ENCODE peak calls at places on chromosome 4, in eight cellular contexts. Z is left ventricle myocardium inferior, H is BJ, U is fibroblast of lung, W is mucosa of descending colon, F is OCI-LY7, L is hepatocyte, B is pancreas. T is an unnamed sample.

GRCh38 chr4:110609044-110609750 is 13.7 kb downstream of the PITX2 start:
- DNase-seq in Z (no peak), H (no peak), U (no peak), W (no peak), F (no peak), L (no peak), B (no peak), T (no peak)

GRCh38 chr4:119138046-119138445 is 2.4 kb downstream of the MYOZ2 start:
- DNase-seq in Z (no peak), H (no peak), U (peak), W (no peak), F (no peak), L (peak), B (no peak), T (no peak)

GRCh38 chr4:66554844-66555243 is 884.6 kb upstream of the EPHA5 start:
- DNase-seq in Z (no peak), H (no peak), U (peak), W (no peak), F (no peak), L (no peak), B (no peak), T (no peak)

GRCh38 chr4:185796176-185796575 is 15.8 kb downstream of the SORBS2 start:
- DNase-seq in Z (no peak), H (no peak), U (peak), W (no peak), F (no peak), L (no peak), B (no peak), T (no peak)

GRCh38 chr4:154416183-154416543 is 75.4 kb downstream of the DCHS2 start:
- DNase-seq in Z (peak), H (no peak), U (peak), W (peak), F (peak), L (peak), B (no peak), T (peak)

GRCh38 chr4:25367004-25367621 is 9.9 kb upstream of the ANAPC4 start:
- DNase-seq in Z (no peak), H (no peak), U (peak), W (no peak), F (peak), L (peak), B (no peak), T (no peak)

GRCh38 chr4:146675171-146675570 is 36.5 kb downstream of the POU4F2 start:
- DNase-seq in Z (no peak), H (no peak), U (no peak), W (no peak), F (no peak), L (no peak), B (no peak), T (no peak)

GRCh38 chr4:173370130-173370476 is 651 bp upstream of the SAP30 start:
- DNase-seq in Z (peak), H (no peak), U (no peak), W (peak), F (peak), L (no peak), B (peak), T (peak)

GRCh38 chr4:189519189-189519588 is 421.5 kb upstream of the FRG1 start:
- DNase-seq in Z (no peak), H (no peak), U (no peak), W (no peak), F (no peak), L (no peak), B (no peak), T (no peak)

GRCh38 chr4:187827631-187828030 is 167.9 kb upstream of the ZFP42 start:
- DNase-seq in Z (no peak), H (no peak), U (no peak), W (no peak), F (no peak), L (no peak), B (no peak), T (no peak)

DNA sequence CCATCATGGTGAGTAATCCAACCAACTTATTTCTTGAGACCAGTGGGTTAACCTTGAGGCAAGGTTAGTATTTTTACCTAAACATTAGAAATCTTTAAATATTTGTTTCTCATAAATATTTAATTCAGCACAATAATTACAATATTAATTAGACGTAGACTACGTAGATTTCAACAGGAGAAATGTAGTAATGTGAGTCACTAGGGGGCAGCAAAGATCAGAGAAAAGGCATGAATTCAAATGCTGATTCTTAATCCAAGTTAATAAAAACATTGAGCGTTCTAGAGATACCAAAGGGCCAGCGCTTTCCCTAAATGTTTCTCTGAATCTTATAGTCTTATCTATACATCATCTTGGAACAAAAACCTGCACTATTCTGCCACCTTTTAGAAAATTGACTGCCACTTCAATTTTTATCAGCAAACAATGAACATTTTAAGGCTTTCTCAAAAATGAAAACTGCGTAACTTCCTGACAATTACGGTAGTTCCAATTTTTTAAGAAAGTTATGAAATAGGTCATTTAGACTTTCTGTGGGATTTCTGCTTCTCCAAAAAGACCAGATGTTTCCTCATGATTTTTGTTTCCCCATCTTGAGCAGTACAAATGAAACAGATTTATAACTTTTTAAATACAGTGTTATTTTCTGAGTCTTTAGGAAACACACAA is 180.7 kb downstream of the GASK1B start:
- DNase-seq in Z (no peak), H (no peak), U (peak), W (no peak), F (peak), L (peak), B (no peak), T (peak)
- H3K4me3 ChIP-seq in Z (peak), H (peak), U (no peak), W (no peak), F (no peak), L (no peak), B (peak), T (peak)

GRCh38 chr4:71216316-71216959 is 122.4 kb upstream of the SLC4A4 start:
- DNase-seq in Z (no peak), H (no peak), U (no peak), W (no peak), F (no peak), L (no peak), B (no peak), T (no peak)

GRCh38 chr4:71222661-71223060 is 116.2 kb upstream of the SLC4A4 start:
- DNase-seq in Z (no peak), H (no peak), U (peak), W (no peak), F (no peak), L (no peak), B (no peak), T (no peak)

GRCh38 chr4:71217688-71218087 is 121.1 kb upstream of the SLC4A4 start:
- DNase-seq in Z (no peak), H (no peak), U (peak), W (no peak), F (no peak), L (no peak), B (no peak), T (no peak)

DNA sequence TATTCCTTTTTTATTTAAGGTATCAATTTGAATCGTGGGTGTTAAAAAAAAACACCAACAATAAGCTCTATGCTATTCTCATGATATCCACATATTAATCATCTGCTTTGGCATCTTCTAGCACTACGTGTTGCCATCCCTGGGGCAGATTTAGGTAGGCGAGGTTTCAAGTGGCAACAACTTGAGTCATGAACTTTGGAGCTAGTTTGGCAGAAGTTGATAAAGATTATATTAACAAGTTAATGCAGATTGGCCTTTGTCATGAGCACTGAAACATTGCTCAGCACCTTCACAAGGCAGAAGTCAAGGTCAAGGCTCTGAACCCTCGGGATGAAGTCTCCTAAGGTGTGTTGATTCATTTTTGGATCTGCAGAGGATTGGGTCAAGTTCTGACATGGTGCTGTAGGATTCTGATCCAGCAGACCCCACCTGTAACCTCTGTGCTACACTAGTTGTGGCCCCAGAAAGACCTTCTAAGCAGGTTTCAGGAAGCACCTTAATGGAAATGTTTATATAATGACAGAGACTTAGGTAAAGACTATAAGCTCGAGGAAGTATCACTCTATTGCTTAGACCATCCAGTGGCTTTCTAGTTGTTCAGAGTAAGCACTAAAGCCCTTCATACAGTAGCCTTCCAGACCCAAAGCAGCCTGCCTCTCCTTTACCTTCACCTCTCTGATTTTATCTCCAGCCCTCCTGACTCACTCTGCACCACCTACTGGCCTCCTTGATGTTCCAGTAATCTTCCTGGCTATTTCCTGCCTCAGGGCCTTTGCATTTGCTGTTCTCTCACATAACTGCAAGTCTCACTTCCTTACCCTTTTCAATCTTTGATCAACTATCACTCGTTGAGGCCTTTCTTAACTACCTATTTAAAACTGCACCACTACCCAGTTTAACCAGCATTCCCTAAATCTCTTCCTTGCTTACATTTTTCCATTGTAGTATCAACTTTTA is 117.0 kb upstream of the SLC4A4 start:
- DNase-seq in Z (no peak), H (no peak), U (no peak), W (no peak), F (no peak), L (no peak), B (no peak), T (no peak)
- TF ChIP-seq CTCF in Z (no peak), H (no peak), U (no peak), W (no peak), F (no peak), L (no peak), B (no peak), T (no peak)

DNA sequence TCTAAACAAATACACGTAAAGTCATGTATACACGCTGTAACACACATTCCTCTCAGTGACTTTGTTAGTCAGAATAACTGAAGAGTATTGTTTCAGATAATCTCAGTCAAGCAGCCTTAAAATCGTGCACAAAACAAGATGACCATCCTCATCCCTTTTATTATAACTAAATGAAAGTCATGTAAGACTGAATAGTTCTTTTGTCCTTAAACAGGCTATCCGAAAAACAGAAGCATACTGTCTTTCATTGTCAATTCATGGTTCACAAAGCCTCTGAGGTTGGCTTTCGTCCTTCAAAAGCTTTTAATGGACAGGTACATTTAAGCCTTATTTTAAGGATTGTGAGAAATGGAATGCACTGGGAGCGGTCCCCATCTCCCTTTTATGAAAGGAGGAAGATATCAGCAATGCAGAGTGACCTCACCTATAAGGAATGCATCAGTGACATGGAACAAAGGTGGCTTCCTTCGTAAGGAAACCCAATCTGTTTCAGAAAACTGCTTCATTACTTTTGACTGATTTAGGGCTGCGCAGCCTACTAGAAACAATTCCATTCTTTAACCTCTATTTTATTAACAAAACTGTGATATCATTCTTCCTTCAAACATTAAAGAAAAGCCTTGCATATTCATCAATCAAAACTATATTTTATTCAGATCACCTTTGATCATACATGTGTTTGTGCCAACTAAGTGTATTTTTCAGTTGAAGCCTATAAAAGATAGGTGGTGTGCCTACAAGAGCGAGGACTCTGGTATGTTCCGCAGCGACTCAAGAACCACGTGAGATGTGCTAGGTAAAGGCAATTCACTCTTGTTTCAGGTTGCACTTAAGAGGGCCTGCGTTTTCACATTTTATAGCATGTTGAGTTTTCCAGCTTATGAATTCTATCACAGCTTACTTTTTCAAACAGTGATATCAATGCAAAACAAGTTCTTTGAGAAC is 19.2 kb downstream of the SH3RF1 start:
- DNase-seq in Z (no peak), H (no peak), U (peak), W (no peak), F (no peak), L (peak), B (no peak), T (no peak)
- H3K4me3 ChIP-seq in Z (no peak), H (no peak), U (no peak), W (no peak), F (no peak), L (no peak), B (no peak), T (no peak)

GRCh38 chr4:59484948-59485347 is 1715.2 kb upstream of the ADGRL3 start:
- DNase-seq in Z (no peak), H (no peak), U (no peak), W (no peak), F (no peak), L (no peak), B (no peak), T (no peak)
- TF ChIP-seq CTCF in Z (no peak), H (no peak), U (no peak), W (no peak), F (no peak), L (no peak), B (no peak), T (no peak)

DNA sequence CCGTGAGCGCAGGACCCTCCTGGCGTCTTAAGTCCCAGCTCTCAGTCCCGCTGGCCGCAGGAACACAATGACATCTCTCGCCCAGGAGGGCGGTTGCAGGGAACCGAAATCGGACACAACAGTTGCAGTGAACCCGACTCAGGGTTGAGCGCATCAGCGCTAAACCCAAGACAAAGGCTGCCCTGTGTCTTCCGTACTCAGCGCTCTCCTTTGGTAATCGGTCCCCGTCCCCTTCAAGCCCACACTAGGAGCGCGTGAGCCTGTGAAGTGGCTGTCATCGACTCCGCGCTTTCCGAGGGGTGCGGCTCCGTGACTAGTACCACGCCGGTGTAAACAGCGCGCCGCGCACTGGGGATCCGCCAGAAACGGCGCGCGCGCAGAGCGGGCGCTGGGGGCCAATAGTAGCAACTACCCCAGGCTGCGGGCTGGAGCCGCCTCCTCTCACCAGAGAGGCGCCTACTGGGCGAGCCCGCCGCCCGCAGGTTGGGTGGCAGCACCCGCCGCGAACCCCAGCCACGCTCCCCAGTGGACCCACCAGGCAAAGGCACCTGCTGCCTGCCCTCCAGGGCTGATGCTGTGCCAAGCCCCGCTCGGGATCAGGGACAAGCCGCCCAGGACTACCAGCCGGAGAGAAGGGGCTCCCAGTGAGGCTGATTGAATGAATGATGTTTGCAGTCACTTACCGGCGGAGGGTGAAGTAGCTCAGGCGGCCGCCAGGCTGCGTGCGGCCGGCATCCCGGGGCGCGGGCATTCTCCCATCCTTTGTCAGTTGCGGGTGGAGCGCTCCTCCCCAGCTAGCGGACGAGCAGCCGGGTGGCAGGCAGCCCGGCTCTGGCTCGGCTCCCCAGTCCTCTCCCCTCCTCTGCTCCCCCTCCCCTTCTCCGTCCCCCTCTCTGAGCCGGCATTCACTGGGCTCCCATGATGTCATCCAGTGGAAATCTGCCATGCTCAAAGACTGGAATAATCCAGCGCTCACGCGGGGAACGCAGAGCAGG is 370.4 kb upstream of the SMIM31 start:
- DNase-seq in Z (no peak), H (no peak), U (peak), W (no peak), F (no peak), L (peak), B (peak), T (no peak)
- H3K4me3 ChIP-seq in Z (peak), H (no peak), U (peak), W (no peak), F (no peak), L (peak), B (no peak), T (peak)

GRCh38 chr4:10161840-10162239 is 45.2 kb upstream of the WDR1 start:
- DNase-seq in Z (no peak), H (no peak), U (no peak), W (no peak), F (no peak), L (no peak), B (no peak), T (no peak)

GRCh38 chr4:10159671-10160070 is 43.1 kb upstream of the WDR1 start:
- DNase-seq in Z (no peak), H (no peak), U (no peak), W (no peak), F (no peak), L (no peak), B (no peak), T (no peak)

GRCh38 chr4:10158355-10158942 is 41.9 kb upstream of the WDR1 start:
- DNase-seq in Z (no peak), H (no peak), U (no peak), W (no peak), F (no peak), L (peak), B (no peak), T (no peak)

GRCh38 chr4:10161146-10161545 is 44.5 kb upstream of the WDR1 start:
- DNase-seq in Z (no peak), H (no peak), U (no peak), W (no peak), F (no peak), L (no peak), B (no peak), T (no peak)

GRCh38 chr4:10160280-10160856 is 43.8 kb upstream of the WDR1 start:
- DNase-seq in Z (no peak), H (no peak), U (no peak), W (no peak), F (no peak), L (peak), B (no peak), T (no peak)
- TF ChIP-seq CTCF in Z (peak), H (peak), U (peak), W (no peak), F (peak), L (peak), B (no peak), T (no peak)

DNA sequence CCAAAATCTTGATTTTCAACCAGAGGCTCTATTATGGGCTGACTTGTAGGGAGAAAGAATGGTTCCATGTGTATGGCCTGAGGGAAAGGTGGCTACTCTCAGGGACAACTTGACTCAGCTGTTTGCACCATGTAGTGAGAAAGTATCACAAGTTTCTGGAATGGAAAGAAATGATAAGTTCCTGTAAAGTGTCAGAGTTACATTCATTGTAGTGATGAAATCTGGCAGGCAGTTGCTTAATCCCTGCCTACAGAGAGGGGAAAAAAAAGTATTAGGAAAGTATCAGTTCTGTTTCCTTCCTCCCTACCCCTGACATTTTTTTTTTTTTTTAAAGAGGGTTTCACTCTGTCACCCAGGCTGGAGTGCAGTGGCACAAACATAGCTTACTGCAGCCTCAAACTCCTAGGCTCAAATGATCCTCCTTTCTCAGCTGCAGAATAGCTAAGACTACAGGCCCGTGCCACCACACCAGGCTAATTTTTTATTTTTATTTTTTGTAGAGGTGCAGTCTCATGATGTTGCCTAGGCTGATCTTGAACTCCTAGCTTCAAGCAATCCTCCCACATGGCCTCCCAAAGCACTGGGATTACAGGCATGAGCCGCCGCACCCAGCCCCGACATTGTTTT is 4.7 kb upstream of the FBXL5 start:
- DNase-seq in Z (no peak), H (no peak), U (peak), W (no peak), F (no peak), L (peak), B (no peak), T (no peak)
- H3K4me3 ChIP-seq in Z (no peak), H (no peak), U (no peak), W (no peak), F (no peak), L (no peak), B (no peak), T (no peak)